ENCODE peak calls at places on chromosomes 13 and 19, in ten cellular contexts. B, C, J, U, K, M, E, P, D and G are unnamed samples.

GRCh38 chr19:55545443-55545842 is at the start of gene SBK3:
- DNase-seq in B (no peak), C (no peak), J (no peak), U (no peak), K (no peak), M (no peak), E (no peak), P (no peak), D (no peak), G (no peak)

GRCh38 chr13:112142401-112142930 is 75.5 kb downstream of the SOX1 start:
- DNase-seq in B (no peak), C (no peak), J (no peak), U (no peak), K (no peak), M (no peak), E (no peak), P (no peak), D (no peak), G (no peak)

GRCh38 chr19:1780272-1780957 is 27.1 kb downstream of the ONECUT3 start:
- DNase-seq in B (no peak), C (no peak), J (no peak), U (no peak), K (peak; percentile 59), M (no peak), E (peak; percentile 37), P (no peak), D (no peak), G (peak; percentile 47)

GRCh38 chr13:104297075-104297474 is 1230.9 kb upstream of the SLC10A2 start:
- DNase-seq in B (no peak), C (no peak), J (no peak), U (no peak), K (no peak), M (no peak), E (no peak), P (no peak), D (no peak), G (no peak)

GRCh38 chr13:30696278-30697176 is 38.8 kb upstream of the ALOX5AP start:
- DNase-seq in B (no peak), C (peak; percentile 45), J (no peak), U (peak; percentile 47), K (no peak), M (no peak), E (no peak), P (no peak), D (no peak), G (no peak)

GRCh38 chr13:74205313-74205690 is 71.1 kb upstream of the KLF12 start:
- DNase-seq in B (no peak), C (no peak), J (no peak), U (no peak), K (no peak), M (no peak), E (no peak), P (no peak), D (no peak), G (no peak)

GRCh38 chr19:373391-374182 is 29.0 kb upstream of the MIER2 start:
- DNase-seq in B (no peak), C (no peak), J (no peak), U (no peak), K (no peak), M (no peak), E (no peak), P (no peak), D (no peak), G (no peak)

GRCh38 chr13:51726446-51727185 is 77.3 kb downstream of the DHRS12 start:
- DNase-seq in B (no peak), C (no peak), J (no peak), U (peak; percentile 19), K (peak; percentile 83), M (no peak), E (peak; percentile 22), P (no peak), D (no peak), G (no peak)

GRCh38 chr13:106467406-106468122 is 67.9 kb downstream of the EFNB2 start:
- DNase-seq in B (no peak), C (no peak), J (no peak), U (no peak), K (no peak), M (no peak), E (no peak), P (no peak), D (no peak), G (no peak)

GRCh38 chr13:77701305-77701704 is 3.8 kb downstream of the SLAIN1 start:
- DNase-seq in B (no peak), C (no peak), J (peak; percentile 68), U (no peak), K (no peak), M (no peak), E (no peak), P (no peak), D (no peak), G (no peak)

GRCh38 chr13:21256351-21256761 is 79.9 kb downstream of the MRPL57 start:
- DNase-seq in B (no peak), C (no peak), J (no peak), U (no peak), K (no peak), M (no peak), E (no peak), P (no peak), D (no peak), G (no peak)

GRCh38 chr13:114227528-114227927 is 7.2 kb upstream of the CDC16 start:
- DNase-seq in B (no peak), C (no peak), J (no peak), U (no peak), K (no peak), M (no peak), E (no peak), P (no peak), D (no peak), G (no peak)

GRCh38 chr13:113904411-113904810 is 40.5 kb upstream of the GAS6 start:
- DNase-seq in B (no peak), C (peak; percentile 62), J (peak; percentile 66), U (peak; percentile 70), K (peak; percentile 70), M (peak; percentile 9), E (no peak), P (peak; percentile 10), D (no peak), G (no peak)

GRCh38 chr19:33396701-33397535 is 23.4 kb downstream of the CEBPG start:
- DNase-seq in B (no peak), C (peak; percentile 34), J (no peak), U (no peak), K (no peak), M (no peak), E (no peak), P (no peak), D (no peak), G (no peak)

GRCh38 chr19:10712754-10713153 is 5.1 kb upstream of the DNM2 start:
- DNase-seq in B (no peak), C (no peak), J (no peak), U (no peak), K (no peak), M (no peak), E (no peak), P (no peak), D (no peak), G (no peak)